ENCODE peak calls at places on chromosome 17, in nine cellular contexts. H, E, X, T, V, I, Q, S and M are unnamed samples.

GRCh38 chr17:62712011-62712615 is 84.6 kb downstream of the MRC2 start:
- DNase-seq in E (no peak), Q (peak; percentile 42), T (no peak), X (no peak), H (no peak), I (peak; percentile 32), S (no peak), V (no peak), M (no peak)

GRCh38 chr17:57256708-57257112 is 387 bp downstream of the MSI2 start:
- DNase-seq in I (no peak), H (peak; percentile 36), X (peak; percentile 37), V (no peak), S (peak; percentile 34), T (no peak), E (no peak), Q (peak; percentile 37), M (peak; percentile 39)

GRCh38 chr17:2883544-2884203 is 87.4 kb downstream of the RAP1GAP2 start:
- DNase-seq in T (no peak), H (peak; percentile 44), V (no peak), X (no peak), S (no peak), I (no peak), E (peak; percentile 59), Q (peak; percentile 40), M (no peak)

GRCh38 chr17:63450551-63450950 is 4.4 kb upstream of the CYB561 start:
- DNase-seq in I (no peak), H (peak; percentile 37), X (no peak), S (no peak), E (no peak), T (no peak), Q (peak; percentile 61), V (no peak), M (no peak)

GRCh38 chr17:51853857-51854256 is 304.7 kb downstream of the CA10 start:
- DNase-seq in V (no peak), H (no peak), E (no peak), I (no peak), S (peak; percentile 8), Q (no peak), X (no peak), T (no peak), M (peak; percentile 37)

GRCh38 chr17:1042486-1042885 is 45.6 kb downstream of the TIMM22 start:
- DNase-seq in H (no peak), I (peak; percentile 38), S (no peak), X (no peak), T (no peak), Q (no peak), E (no peak), V (peak; percentile 18), M (no peak)

GRCh38 chr17:40884708-40885512 is at the start of gene KRT20:
- DNase-seq in H (no peak), E (no peak), T (no peak), Q (no peak), I (no peak), V (no peak), X (no peak), S (peak; percentile 67), M (peak; percentile 64)

GRCh38 chr17:21167303-21167702 is 40.5 kb downstream of the DHRS7B start:
- DNase-seq in X (no peak), S (no peak), Q (peak; percentile 33), H (no peak), V (no peak), E (no peak), I (no peak), T (no peak), M (no peak)

GRCh38 chr17:80124351-80124981 is 22.5 kb downstream of the EIF4A3 start:
- DNase-seq in V (no peak), Q (no peak), H (no peak), T (peak; percentile 29), E (no peak), I (no peak), X (no peak), S (no peak), M (no peak)

DNA sequence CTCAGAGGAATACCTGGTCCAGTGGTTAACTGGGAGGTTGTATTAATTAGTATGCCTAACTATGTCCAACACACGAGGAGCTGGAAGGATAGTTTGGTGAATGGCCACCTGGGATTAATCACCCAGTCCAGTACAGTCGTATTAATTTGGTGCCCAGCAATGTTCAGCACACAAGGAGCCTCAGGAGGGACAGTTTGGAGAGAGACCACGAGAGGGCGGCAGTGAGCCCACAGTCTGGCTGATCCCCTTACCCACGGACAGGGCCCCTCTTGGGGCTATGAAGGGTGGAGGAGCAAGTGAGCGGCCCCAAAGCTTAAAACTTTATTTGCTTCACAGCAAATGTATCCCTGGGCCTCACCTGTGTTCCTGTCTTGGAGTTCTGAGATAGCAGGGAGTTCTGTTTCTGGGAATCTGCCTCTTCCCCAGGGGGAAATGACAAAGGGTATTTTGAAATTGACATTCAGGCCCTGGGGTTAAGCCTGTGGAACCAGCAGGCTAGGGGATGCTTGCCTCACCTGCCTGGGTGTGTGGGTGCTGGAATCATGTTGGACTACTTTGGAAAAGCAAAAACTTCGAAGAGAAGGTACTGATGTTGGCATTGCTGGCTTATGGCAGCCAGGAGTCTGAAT is 227.4 kb upstream of the ASIC2 start:
- DNase-seq in V (no peak), X (no peak), S (peak; percentile 17), H (peak; percentile 35), I (no peak), Q (no peak), T (no peak), E (no peak), M (peak; percentile 43)
- TF ChIP-seq CTCF in V (peak; percentile 65), X (no peak), S (peak; percentile 59), H (peak; percentile 71), I (peak; percentile 18), Q (peak; percentile 66), T (no peak), E (peak; percentile 56), M (peak; percentile 59)

GRCh38 chr17:46917041-46917440 is 5.9 kb upstream of the GOSR2 start:
- DNase-seq in T (no peak), Q (no peak), E (no peak), H (no peak), X (no peak), V (no peak), I (no peak), S (no peak), M (no peak)
- H3K4me3 ChIP-seq in T (no peak overlapping the region), Q (no peak overlapping the region), E (no peak overlapping the region), H (no peak overlapping the region), X (no peak overlapping the region), V (no peak overlapping the region), I (no peak overlapping the region), S (no peak overlapping the region), M (no peak overlapping the region)

GRCh38 chr17:67165201-67165600 is 79.8 kb downstream of the HELZ start:
- DNase-seq in T (no peak), E (no peak), Q (peak; percentile 41), V (no peak), S (no peak), I (no peak), X (no peak), H (peak; percentile 16), M (no peak)

GRCh38 chr17:67162771-67163170 is 82.2 kb downstream of the HELZ start:
- DNase-seq in S (no peak), V (no peak), T (no peak), I (no peak), E (no peak), Q (no peak), H (no peak), X (no peak), M (no peak)

GRCh38 chr17:67160791-67161190 is 84.2 kb downstream of the HELZ start:
- DNase-seq in I (no peak), Q (no peak), V (no peak), S (no peak), T (no peak), X (no peak), H (no peak), E (no peak), M (no peak)

GRCh38 chr17:67161573-67161972 is 83.4 kb downstream of the HELZ start:
- DNase-seq in H (no peak), S (no peak), X (no peak), E (no peak), I (no peak), Q (no peak), T (no peak), V (no peak), M (no peak)

DNA sequence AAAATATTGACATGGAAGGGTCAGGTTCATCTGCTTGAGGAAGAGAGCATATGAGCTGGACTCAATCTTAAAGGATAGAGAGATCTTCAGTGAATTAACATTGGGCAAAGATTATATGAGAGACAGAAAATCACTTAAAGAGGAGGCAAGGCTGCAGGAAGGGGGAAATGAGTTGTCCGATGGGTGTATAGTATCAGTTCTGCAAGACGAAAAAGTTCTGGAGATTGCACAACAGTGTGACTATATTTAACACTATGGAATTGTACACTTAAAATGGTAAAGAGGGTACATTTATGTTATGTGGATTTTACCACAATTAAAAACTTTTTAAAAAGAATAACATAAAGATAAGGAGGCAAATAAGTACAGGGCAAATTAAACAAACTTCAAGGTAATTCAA is 80.7 kb downstream of the HELZ start:
- DNase-seq in I (no peak), Q (no peak), T (no peak), H (no peak), X (no peak), E (no peak), V (no peak), S (no peak), M (no peak)
- H3K36me3 ChIP-seq in I (peaks cover 29% of the 10 kb centered on the region), Q (no peaks in the 10 kb centered on the region), T (peaks cover 4% of the 10 kb centered on the region), H (no peaks in the 10 kb centered on the region), X (no peaks in the 10 kb centered on the region), E (peaks cover 11% of the 10 kb centered on the region), V (peaks cover 19% of the 10 kb centered on the region), S (peaks cover 33% of the 10 kb centered on the region), M (peaks cover 17% of the 10 kb centered on the region)

GRCh38 chr17:28724500-28725165 is 1.4 kb downstream of the TLCD1 start:
- DNase-seq in X (no peak), V (no peak), Q (no peak), I (no peak), E (no peak), S (no peak), T (no peak), H (no peak), M (no peak)

GRCh38 chr17:28725660-28726395 is at the start of gene TLCD1:
- DNase-seq in E (peak; percentile 53), I (peak; percentile 90), V (peak; percentile 95), X (peak; percentile 43), S (peak; percentile 73), Q (peak; percentile 82), T (no peak), H (peak; percentile 39), M (peak; percentile 79)

GRCh38 chr17:28726396-28726911 is 421 bp upstream of the TLCD1 start:
- DNase-seq in I (peak; percentile 93), E (peak; percentile 28), H (peak; percentile 44), X (peak; percentile 55), T (peak; percentile 53), S (peak; percentile 79), Q (peak; percentile 66), V (no peak), M (peak; percentile 85)

GRCh38 chr17:28726912-28727726 is 1.1 kb upstream of the TLCD1 start:
- DNase-seq in S (peak; percentile 96), I (peak; percentile 99), Q (peak; percentile 92), H (peak; percentile 90), T (peak; percentile 89), E (peak; percentile 88), V (peak; percentile 98), X (peak; percentile 94), M (peak; percentile 97)

DNA sequence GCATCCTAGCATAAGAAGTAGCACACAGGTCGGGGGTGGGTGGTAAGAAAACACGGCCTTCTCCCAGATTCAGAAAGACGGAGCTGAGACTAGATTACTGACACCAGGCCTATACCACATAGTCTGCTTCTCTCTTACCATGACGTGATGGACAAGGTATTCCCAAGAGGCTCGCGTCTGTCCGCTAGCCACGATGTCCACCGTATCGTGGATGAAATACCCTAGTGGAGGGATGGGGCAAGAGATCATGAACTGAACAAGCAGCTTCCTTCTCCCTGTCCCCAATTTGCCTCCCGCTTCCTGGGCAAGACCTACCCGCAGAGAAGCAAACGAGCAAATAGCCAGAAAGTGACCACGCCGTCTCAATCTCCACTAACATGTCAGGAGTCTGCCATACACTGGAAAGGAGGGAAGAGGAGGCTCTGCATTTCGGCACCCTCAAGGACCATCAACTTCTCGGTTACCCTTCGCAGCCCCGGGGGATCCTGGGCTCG is 820 bp downstream of the TLCD1 start:
- DNase-seq in V (no peak), S (no peak), T (peak; percentile 50), X (no peak), H (no peak), Q (no peak), E (peak; percentile 47), I (no peak), M (peak; percentile 44)
- TF ChIP-seq CTCF in V (no peak), S (no peak), T (no peak), X (no peak), H (no peak), Q (no peak), E (peak; percentile 19), I (no peak), M (no peak)